ENCODE peak calls at places on chromosomes 3 and 15, in six cellular contexts. Y, V, G, U, R and Q are unnamed samples.

GRCh38 chr3:23691343-23691895 is 114.3 kb upstream of the UBE2E1 start:
- DNase-seq in Y (no peak), G (no peak), V (no peak), R (no peak), U (no peak), Q (no peak)

GRCh38 chr3:150956376-150956775 is 16.2 kb downstream of the CLRN1 start:
- DNase-seq in U (no peak), Y (no peak), V (no peak), G (no peak), R (no peak), Q (no peak)

GRCh38 chr15:97522362-97522761 is 438.1 kb upstream of the ARRDC4 start:
- DNase-seq in V (no peak), G (peak; percentile 7), U (no peak), R (no peak), Y (no peak), Q (no peak)

GRCh38 chr15:42544858-42545629 is 3.5 kb downstream of the LRRC57 start:
- DNase-seq in R (no peak), V (no peak), U (no peak), Y (no peak), G (no peak), Q (no peak)

GRCh38 chr15:29377141-29377540 is 107.5 kb upstream of the NSMCE3 start:
- DNase-seq in Y (no peak), U (no peak), G (no peak), R (no peak), V (no peak), Q (no peak)

GRCh38 chr3:150830094-150830681 is 67.2 kb upstream of the SIAH2 start:
- DNase-seq in U (peak; percentile 78), R (peak; percentile 16), Y (no peak), V (peak; percentile 35), G (no peak), Q (no peak)

GRCh38 chr3:141478139-141478538 is 8.7 kb upstream of the RASA2 start:
- DNase-seq in G (no peak), V (no peak), R (no peak), U (no peak), Y (no peak), Q (no peak)

GRCh38 chr15:87021771-87022170 is 942.1 kb downstream of the AGBL1 start:
- DNase-seq in U (no peak), G (no peak), Y (no peak), V (no peak), R (no peak), Q (no peak)

GRCh38 chr3:148697311-148698189 is at the start of gene AGTR1:
- DNase-seq in V (peak; percentile 80), Y (peak; percentile 74), G (peak; percentile 79), U (peak; percentile 94), R (peak; percentile 28), Q (peak; percentile 64)

GRCh38 chr15:59160880-59161593 is 45.6 kb upstream of the LDHAL6B start:
- DNase-seq in V (peak; percentile 72), G (no peak), U (peak; percentile 91), R (peak; percentile 41), Y (no peak), Q (no peak)

GRCh38 chr3:143120716-143121239 is 1.2 kb downstream of the CHST2 start:
- DNase-seq in V (peak; percentile 50), Y (peak; percentile 41), R (peak; percentile 15), U (peak; percentile 74), G (peak; percentile 16), Q (peak; percentile 68)

GRCh38 chr3:150739200-150739863 is 23.6 kb downstream of the SIAH2 start:
- DNase-seq in U (no peak), V (no peak), G (no peak), Y (no peak), R (no peak), Q (no peak)

GRCh38 chr15:88247914-88248313 is 8.6 kb downstream of the NTRK3 start:
- DNase-seq in Y (no peak), U (no peak), G (no peak), V (no peak), R (no peak), Q (peak; percentile 40)

GRCh38 chr3:23669541-23670255 is 136.1 kb upstream of the UBE2E1 start:
- DNase-seq in V (no peak), R (no peak), U (no peak), Y (no peak), G (no peak), Q (no peak)

GRCh38 chr3:124496066-124496465 is 234.2 kb upstream of the UMPS start:
- DNase-seq in V (no peak), G (no peak), R (no peak), Y (no peak), U (no peak), Q (no peak)

GRCh38 chr3:36166477-36166876 is 213.8 kb upstream of the STAC start:
- DNase-seq in G (no peak), U (no peak), Y (no peak), V (no peak), R (peak; percentile 55), Q (no peak)

GRCh38 chr15:88915354-88915753 is 2.2 kb upstream of the MFGE8 start:
- DNase-seq in R (no peak), G (no peak), U (no peak), Y (no peak), V (no peak), Q (no peak)

GRCh38 chr3:52385157-52385556 is 59.7 kb downstream of the SEMA3G start:
- DNase-seq in Y (no peak), V (peak; percentile 67), R (peak; percentile 64), G (no peak), U (peak; percentile 96), Q (no peak)

GRCh38 chr3:126515066-126515706 is 2.4 kb downstream of the UROC1 start:
- DNase-seq in V (no peak), G (no peak), U (no peak), R (no peak), Y (peak; percentile 27), Q (peak; percentile 44)

GRCh38 chr3:32460031-32460749 is 42.5 kb downstream of the CMTM6 start:
- DNase-seq in V (no peak), G (no peak), Y (no peak), R (no peak), U (peak; percentile 90), Q (no peak)

GRCh38 chr3:98962189-98962930 is 60.9 kb upstream of the DCBLD2 start:
- DNase-seq in U (no peak), V (no peak), Y (no peak), R (peak; percentile 81), G (no peak), Q (no peak)

GRCh38 chr3:134809412-134810051 is 14.5 kb downstream of the EPHB1 start:
- DNase-seq in Y (no peak), R (no peak), V (no peak), U (peak; percentile 72), G (no peak), Q (no peak)

GRCh38 chr3:84717894-84718293 is 240.9 kb upstream of the CADM2 start:
- DNase-seq in V (no peak), G (no peak), U (no peak), Y (no peak), R (no peak), Q (no peak)

DNA sequence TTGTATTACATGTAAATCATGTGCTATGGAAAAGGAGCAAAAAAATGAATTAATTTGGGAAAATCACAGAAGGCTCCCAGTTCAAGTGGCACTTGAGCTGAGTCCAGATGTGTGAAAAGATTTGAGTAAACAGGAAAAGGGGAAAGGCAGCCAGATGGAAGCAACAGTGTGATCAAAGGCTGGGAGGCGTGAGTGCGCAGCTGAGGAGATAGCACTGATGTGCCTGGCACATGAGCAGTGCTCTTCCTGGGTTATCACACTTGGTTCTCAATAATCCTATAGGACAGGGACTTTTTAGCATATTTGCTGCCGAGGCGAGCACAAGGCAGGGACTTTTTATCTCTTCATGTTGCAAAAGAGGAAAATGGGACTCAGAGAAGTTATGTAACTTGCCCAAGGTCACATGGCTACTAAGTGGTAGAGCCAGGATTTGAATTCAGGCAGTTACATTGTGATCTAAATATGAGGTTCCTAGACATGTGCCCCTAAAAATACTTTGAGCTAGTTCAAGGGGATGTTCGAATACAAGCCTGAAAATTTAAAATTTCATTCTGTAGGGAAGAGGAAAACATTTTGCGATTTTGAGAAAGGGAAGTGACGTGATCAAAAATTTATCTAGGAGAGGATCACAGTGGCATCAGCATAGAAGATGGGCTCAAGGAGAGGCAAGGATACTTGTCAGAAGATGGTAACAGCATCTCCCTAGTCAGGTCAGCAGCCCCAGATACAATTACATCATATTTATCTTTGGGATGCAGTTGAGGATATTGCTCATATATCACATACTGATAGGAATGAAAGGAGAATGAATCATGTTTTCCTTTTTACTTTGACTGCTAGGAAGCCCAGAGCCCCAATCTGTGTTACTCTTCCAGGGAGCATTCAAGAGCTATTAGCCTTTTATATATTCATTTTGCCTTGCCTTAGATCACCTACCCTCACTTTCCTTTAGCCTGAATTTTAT is 39.8 kb downstream of the CORO2B start:
- DNase-seq in R (no peak), Y (no peak), U (no peak), V (no peak), G (no peak), Q (no peak)
- H3K4me1 ChIP-seq in R (peaks cover 3% of the 10 kb centered on the region), Y (peaks cover 23% of the 10 kb centered on the region), U (peaks cover 10% of the 10 kb centered on the region), V (peaks cover 25% of the 10 kb centered on the region), G (peaks cover 7% of the 10 kb centered on the region), Q (peaks cover 37% of the 10 kb centered on the region)

GRCh38 chr3:147361671-147362420 is 44.5 kb downstream of the ZIC4 start:
- DNase-seq in V (peak; percentile 59), Y (no peak), U (peak; percentile 96), G (peak; percentile 34), R (no peak), Q (peak; percentile 72)
- TF ChIP-seq CTCF in V (peak; percentile 68), Y (peak; percentile 28), U (peak; percentile 96), G (peak; percentile 61), R (peak; percentile 34), Q (peak; percentile 45)

DNA sequence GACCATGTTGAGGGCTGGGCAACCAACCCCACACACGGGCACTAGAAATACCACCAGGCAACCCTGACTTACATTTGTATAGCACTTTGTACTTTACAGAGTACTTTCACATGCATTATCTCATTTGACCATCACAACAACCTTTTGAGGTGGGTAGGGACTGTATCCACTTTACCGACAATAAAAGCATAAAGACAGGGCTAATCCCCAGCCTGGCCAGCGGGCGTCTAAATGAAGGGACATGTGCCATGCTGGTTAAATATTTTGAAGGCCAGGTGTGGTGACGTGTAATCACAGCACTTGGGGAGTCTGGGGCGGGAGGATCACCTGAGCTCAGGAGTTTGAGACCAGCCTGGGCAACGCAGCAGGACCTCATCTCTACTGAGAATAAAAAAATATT is 23.6 kb downstream of the RASGRP1 start:
- DNase-seq in G (no peak), V (no peak), Y (no peak), R (no peak), U (no peak), Q (no peak)
- H3K27ac ChIP-seq in G (no peak overlapping the region), V (no peak overlapping the region), Y (no peak overlapping the region), R (no peak overlapping the region), U (no peak overlapping the region), Q (no peak overlapping the region)

GRCh38 chr3:114152519-114153151 is 26.2 kb downstream of the DRD3 start:
- DNase-seq in Y (peak; percentile 61), V (peak; percentile 87), R (peak; percentile 70), U (peak; percentile 96), G (peak; percentile 68), Q (peak; percentile 86)

GRCh38 chr3:114155370-114155821 is 23.5 kb downstream of the DRD3 start:
- DNase-seq in Y (no peak), V (peak; percentile 17), G (no peak), R (peak; percentile 25), U (peak; percentile 82), Q (no peak)

GRCh38 chr3:114154321-114154821 is 24.5 kb downstream of the DRD3 start:
- DNase-seq in Y (no peak), G (no peak), U (peak; percentile 82), V (no peak), R (no peak), Q (no peak)

DNA sequence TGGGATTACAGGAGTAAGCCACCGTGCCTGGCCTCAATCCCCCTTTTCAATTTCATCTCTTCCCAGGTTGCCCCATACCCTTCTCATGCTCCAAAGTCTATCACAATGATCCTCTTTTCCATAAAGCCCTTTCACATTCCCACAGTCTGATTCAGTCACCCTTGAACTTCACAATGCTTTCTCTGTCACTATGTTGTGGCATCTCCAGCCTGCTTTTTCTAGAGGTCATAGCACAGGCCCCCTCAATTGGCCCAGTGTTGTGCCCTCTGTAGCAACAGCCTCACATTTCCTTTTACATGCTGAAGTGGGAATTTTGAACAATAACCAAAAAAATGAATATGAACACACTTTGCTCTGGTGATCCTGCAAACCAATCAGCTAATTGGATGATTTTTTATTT is 21.5 kb downstream of the DRD3 start:
- DNase-seq in G (no peak), U (no peak), R (no peak), V (no peak), Y (no peak), Q (no peak)
- H3K4me1 ChIP-seq in G (peaks cover 7% of the 10 kb centered on the region), U (no peaks in the 10 kb centered on the region), R (no peaks in the 10 kb centered on the region), V (no peaks in the 10 kb centered on the region), Y (peaks cover 5% of the 10 kb centered on the region), Q (no peaks in the 10 kb centered on the region)